ENCODE peak calls at places on chromosomes 2 and 18, in eight cellular contexts. U, G, M, N, C, O, K and R are unnamed samples.

GRCh38 chr2:217909156-217909820 is 93.5 kb downstream of the TNS1 start:
- DNase-seq in U (no peak), G (no peak), M (no peak), N (no peak), C (peak), O (no peak), K (no peak), R (no peak)

GRCh38 chr2:239957681-239958181 is 67.4 kb downstream of the NDUFA10 start:
- DNase-seq in U (no peak), G (no peak), M (no peak), N (no peak), C (no peak), O (no peak), K (no peak), R (no peak)

GRCh38 chr2:234952270-234953115 is 676 bp downstream of the SH3BP4 start:
- DNase-seq in U (no peak), G (no peak), M (no peak), N (no peak), C (peak), O (no peak), K (peak), R (peak)

GRCh38 chr2:221710744-221711143 is 138.6 kb upstream of the EPHA4 start:
- DNase-seq in U (no peak), G (no peak), M (no peak), N (no peak), C (no peak), O (no peak), K (no peak), R (no peak)

GRCh38 chr2:231376857-231377256 is 18.7 kb upstream of the B3GNT7 start:
- DNase-seq in U (no peak), G (no peak), M (no peak), N (no peak), C (peak), O (no peak), K (no peak), R (no peak)

GRCh38 chr2:59301466-59302402 is 1060.6 kb upstream of the FANCL start:
- DNase-seq in U (no peak), G (peak), M (peak), N (peak), C (peak), O (peak), K (peak), R (peak)

GRCh38 chr2:1395009-1395408 is 18.3 kb upstream of the TPO start:
- DNase-seq in U (no peak), G (no peak), M (no peak), N (no peak), C (no peak), O (no peak), K (no peak), R (no peak)

GRCh38 chr2:239605976-239606375 is 205.2 kb upstream of the HDAC4 start:
- DNase-seq in U (no peak), G (no peak), M (no peak), N (no peak), C (no peak), O (no peak), K (no peak), R (no peak)

GRCh38 chr2:118095610-118096009 is 7.3 kb downstream of the INSIG2 start:
- DNase-seq in U (no peak), G (no peak), M (no peak), N (no peak), C (peak), O (no peak), K (no peak), R (peak)

GRCh38 chr2:65537651-65538385 is 105.4 kb upstream of the SPRED2 start:
- DNase-seq in U (no peak), G (no peak), M (peak), N (no peak), C (no peak), O (peak), K (peak), R (peak)

GRCh38 chr2:57373530-57373929 is 673.1 kb upstream of the VRK2 start:
- DNase-seq in U (no peak), G (no peak), M (peak), N (peak), C (no peak), O (peak), K (peak), R (peak)

GRCh38 chr2:156329922-156330726 is 2.4 kb downstream of the NR4A2 start:
- DNase-seq in U (peak), G (no peak), M (no peak), N (no peak), C (peak), O (no peak), K (no peak), R (no peak)

GRCh38 chr2:197113221-197113831 is 186.8 kb upstream of the PGAP1 start:
- DNase-seq in U (no peak), G (no peak), M (peak), N (peak), C (no peak), O (peak), K (peak), R (peak)

GRCh38 chr2:106095478-106096392 is 98.4 kb downstream of the UXS1 start:
- DNase-seq in U (peak), G (no peak), M (no peak), N (no peak), C (no peak), O (no peak), K (no peak), R (no peak)

GRCh38 chr2:218895758-218896500 is 15.3 kb downstream of the WNT10A start:
- DNase-seq in U (no peak), G (no peak), M (no peak), N (no peak), C (no peak), O (no peak), K (no peak), R (no peak)

GRCh38 chr2:190910341-190911136 is 29.9 kb downstream of the GLS start:
- DNase-seq in U (no peak), G (no peak), M (peak), N (peak), C (no peak), O (peak), K (peak), R (peak)

GRCh38 chr2:216498418-216499413 is at the start of gene RPL37A:
- DNase-seq in U (peak), G (peak), M (peak), N (peak), C (peak), O (peak), K (peak), R (peak)

GRCh38 chr2:233338046-233338445 is 16.2 kb upstream of the DGKD start:
- DNase-seq in U (no peak), G (no peak), M (no peak), N (no peak), C (no peak), O (no peak), K (no peak), R (no peak)

GRCh38 chr2:203612246-203612645 is 77.1 kb upstream of the RAPH1 start:
- DNase-seq in U (no peak), G (no peak), M (no peak), N (no peak), C (no peak), O (peak), K (no peak), R (no peak)

GRCh38 chr2:127516031-127516430 is 10.3 kb downstream of the IWS1 start:
- DNase-seq in U (no peak), G (peak), M (peak), N (peak), C (no peak), O (peak), K (no peak), R (no peak)

GRCh38 chr2:237711458-237712150 is 84.2 kb downstream of the LRRFIP1 start:
- DNase-seq in U (peak), G (no peak), M (no peak), N (no peak), C (no peak), O (no peak), K (no peak), R (no peak)

GRCh38 chr2:9993490-9994165 is 42.1 kb downstream of the GRHL1 start:
- DNase-seq in U (no peak), G (no peak), M (no peak), N (peak), C (peak), O (peak), K (no peak), R (peak)

GRCh38 chr2:88919087-88919738 is 227.7 kb downstream of the RPIA start:
- DNase-seq in U (no peak), G (no peak), M (peak), N (peak), C (peak), O (peak), K (peak), R (peak)

GRCh38 chr18:69947361-69948106 is at the start of gene CD226:
- DNase-seq in U (no peak), G (no peak), M (no peak), N (no peak), C (no peak), O (no peak), K (no peak), R (no peak)

GRCh38 chr18:79603321-79604204 is 76.0 kb upstream of the CTDP1 start:
- DNase-seq in U (no peak), G (no peak), M (no peak), N (no peak), C (peak), O (no peak), K (no peak), R (no peak)

GRCh38 chr2:101948625-101949150 is 43.1 kb upstream of the IL1R2 start:
- DNase-seq in U (no peak), G (no peak), M (no peak), N (no peak), C (no peak), O (no peak), K (no peak), R (no peak)

GRCh38 chr2:121360566-121361300 is 75.7 kb upstream of the TFCP2L1 start:
- DNase-seq in U (no peak), G (peak), M (peak), N (peak), C (no peak), O (peak), K (peak), R (peak)

GRCh38 chr18:76874643-76875389 is 52.5 kb downstream of the ZNF236 start:
- DNase-seq in U (no peak), G (no peak), M (peak), N (no peak), C (peak), O (no peak), K (no peak), R (no peak)

GRCh38 chr2:97656905-97657587 is 6.8 kb downstream of the ACTR1B start:
- DNase-seq in U (no peak), G (no peak), M (no peak), N (no peak), C (no peak), O (no peak), K (no peak), R (no peak)

GRCh38 chr2:74862268-74862964 is 28.5 kb downstream of the HK2 start:
- DNase-seq in U (no peak), G (no peak), M (no peak), N (no peak), C (no peak), O (no peak), K (no peak), R (no peak)

GRCh38 chr2:121689356-121689755 is 40.1 kb upstream of the CLASP1 start:
- DNase-seq in U (no peak), G (no peak), M (peak), N (peak), C (peak), O (peak), K (peak), R (peak)